ENCODE peak calls at places on chromosomes 5 and 9, in six cellular contexts. Y is astrocyte of the spinal cord, T is Calu3, H is NT2/D1, B is endothelial cell, R is cardiac septum. P is an unnamed sample.
A peak's percentile ranks its signal among the peaks of the same experiment; 100 is the strongest.

GRCh38 chr5:147913786-147914185 is 7.4 kb upstream of the C5orf46 start:
- DNase-seq in Y (no peak), T (no peak), H (no peak), B (no peak), R (no peak), P (no peak)

GRCh38 chr5:33372721-33373120 is 68.0 kb upstream of the TARS1 start:
- DNase-seq in Y (no peak), T (no peak), H (no peak), B (no peak), R (no peak), P (no peak)

GRCh38 chr5:25458628-25459027 is 813.9 kb upstream of the CDH10 start:
- DNase-seq in Y (no peak), T (no peak), H (no peak), B (no peak), R (no peak), P (no peak)

GRCh38 chr5:85337400-85337799 is 952.7 kb upstream of the EDIL3 start:
- DNase-seq in Y (no peak), T (no peak), H (no peak), B (no peak), R (no peak), P (no peak)

GRCh38 chr9:14238518-14238917 is 75.4 kb downstream of the NFIB start:
- DNase-seq in Y (peak; percentile 45), T (peak; percentile 15), H (peak; percentile 60), B (peak; percentile 46), R (no peak), P (no peak)

GRCh38 chr5:56818409-56819026 is 3.2 kb downstream of the MAP3K1 start:
- DNase-seq in Y (peak; percentile 49), T (no peak), H (no peak), B (no peak), R (no peak), P (no peak)

GRCh38 chr9:14236586-14236985 is 77.4 kb downstream of the NFIB start:
- DNase-seq in Y (no peak), T (no peak), H (no peak), B (no peak), R (no peak), P (no peak)

GRCh38 chr5:111781200-111781599 is 24.2 kb upstream of the NREP start:
- DNase-seq in Y (peak; percentile 71), T (no peak), H (no peak), B (no peak), R (no peak), P (no peak)

GRCh38 chr5:59838067-59838466 is 55.5 kb downstream of the PDE4D start:
- DNase-seq in Y (no peak), T (no peak), H (no peak), B (no peak), R (no peak), P (no peak)

GRCh38 chr5:152592416-152592815 is 187.3 kb upstream of the NMUR2 start:
- DNase-seq in Y (no peak), T (no peak), H (no peak), B (no peak), R (no peak), P (no peak)

GRCh38 chr5:98773214-98773463 is 324 bp upstream of the RGMB start:
- DNase-seq in Y (no peak), T (no peak), H (no peak), B (no peak), R (no peak), P (no peak)

GRCh38 chr5:110968246-110969005 is 103.1 kb upstream of the TSLP start:
- DNase-seq in Y (no peak), T (no peak), H (no peak), B (no peak), R (no peak), P (no peak)

GRCh38 chr5:83353231-83353630 is 118.3 kb upstream of the VCAN start:
- DNase-seq in Y (no peak), T (no peak), H (no peak), B (no peak), R (no peak), P (no peak)

GRCh38 chr5:174609116-174609515 is 115.3 kb upstream of the MSX2 start:
- DNase-seq in Y (no peak), T (peak; percentile 72), H (no peak), B (no peak), R (no peak), P (no peak)

GRCh38 chr5:141359790-141360426 is at the start of gene PCDHGB2:
- DNase-seq in Y (peak; percentile 33), T (no peak), H (no peak), B (peak; percentile 26), R (peak; percentile 49), P (no peak)

GRCh38 chr5:179794575-179794974 is 789 bp downstream of the LTC4S start:
- DNase-seq in Y (no peak), T (no peak), H (no peak), B (no peak), R (no peak), P (no peak)

GRCh38 chr9:69324549-69325401 is at the start of gene ENTREP1:
- DNase-seq in Y (peak; percentile 18), T (peak; percentile 75), H (peak; percentile 74), B (peak; percentile 61), R (peak; percentile 84), P (peak; percentile 50)

GRCh38 chr9:107489144-107489673 is 360 bp downstream of the KLF4 start:
- DNase-seq in Y (peak; percentile 51), T (no peak), H (no peak), B (no peak), R (no peak), P (no peak)

GRCh38 chr9:36136277-36136893 is at the start of gene GLIPR2:
- DNase-seq in Y (peak; percentile 57), T (peak; percentile 23), H (no peak), B (peak; percentile 47), R (peak; percentile 94), P (peak; percentile 64)

GRCh38 chr5:157216395-157217142 is 35.9 kb downstream of the ITK start:
- DNase-seq in Y (no peak), T (no peak), H (no peak), B (no peak), R (no peak), P (no peak)

GRCh38 chr5:158541535-158541934 is 558.2 kb downstream of the EBF1 start:
- DNase-seq in Y (no peak), T (no peak), H (no peak), B (no peak), R (no peak), P (no peak)

GRCh38 chr5:171207256-171207866 is 101.7 kb upstream of the TLX3 start:
- DNase-seq in Y (peak; percentile 53), T (peak; percentile 47), H (peak; percentile 23), B (peak; percentile 49), R (no peak), P (peak; percentile 18)

GRCh38 chr5:166845044-166845443 is 1446.4 kb upstream of the WWC1 start:
- DNase-seq in Y (no peak), T (peak; percentile 43), H (peak; percentile 1), B (peak; percentile 41), R (no peak), P (no peak)

GRCh38 chr5:3594514-3595101 is 1.0 kb upstream of the IRX1 start:
- DNase-seq in Y (peak; percentile 46), T (no peak), H (no peak), B (peak; percentile 33), R (no peak), P (no peak)

GRCh38 chr5:93589812-93590215 is 6.8 kb downstream of the NR2F1 start:
- DNase-seq in Y (peak; percentile 64), T (no peak), H (no peak), B (no peak), R (no peak), P (no peak)

P was measured in NCI-H2081.